ENCODE peak calls at places on chromosomes 11 and 22, in four cellular contexts. L is H9; I is foreskin keratinocyte; Y is CD8-positive, alpha-beta T cell. T is an unnamed sample.
A peak's percentile ranks its signal among the peaks of the same experiment; 100 is the strongest.

GRCh38 chr11:67483901-67484665 is 1.3 kb downstream of the AIP start:
- DNase-seq in L (no peak), I (no peak), Y (peak; percentile 76), T (no peak)

GRCh38 chr11:103903621-103904323 is 132.7 kb upstream of the DDI1 start:
- DNase-seq in L (no peak), I (no peak), Y (no peak), T (no peak)

GRCh38 chr11:108125126-108125525 is 3.8 kb downstream of the ACAT1 start:
- DNase-seq in L (no peak), I (no peak), Y (no peak), T (no peak)

GRCh38 chr11:69797156-69797555 is 22.0 kb upstream of the FGF4 start:
- DNase-seq in L (no peak), I (no peak), Y (no peak), T (peak; percentile 26)

GRCh38 chr22:17844150-17844549 is 69.9 kb upstream of the BID start:
- DNase-seq in L (no peak), I (no peak), Y (no peak), T (no peak)

GRCh38 chr22:38830026-38830844 is 13.6 kb downstream of the NPTXR start:
- DNase-seq in L (no peak), I (no peak), Y (no peak), T (no peak)

GRCh38 chr11:122091850-122092249 is 24.2 kb downstream of the BLID start:
- DNase-seq in L (no peak), I (no peak), Y (no peak), T (no peak)

GRCh38 chr11:75035911-75036536 is 47.3 kb downstream of the NEU3 start:
- DNase-seq in L (peak; percentile 23), I (peak; percentile 50), Y (no peak), T (no peak)

GRCh38 chr22:26442086-26442756 is 13.2 kb downstream of the ASPHD2 start:
- DNase-seq in L (peak; percentile 64), I (peak; percentile 43), Y (no peak), T (no peak)

GRCh38 chr11:116829525-116830183 is at the start of gene APOC3:
- DNase-seq in L (no peak), I (no peak), Y (no peak), T (no peak)

GRCh38 chr11:120523196-120523595 is 11.6 kb downstream of the GRIK4 start:
- DNase-seq in L (peak; percentile 43), I (no peak), Y (no peak), T (no peak)

GRCh38 chr11:10693509-10694071 is at the start of gene IRAG1:
- DNase-seq in L (no peak), I (no peak), Y (no peak), T (peak; percentile 74)

GRCh38 chr11:64606796-64607380 is 15.9 kb downstream of the SLC22A12 start:
- DNase-seq in L (no peak), I (no peak), Y (no peak), T (no peak)

GRCh38 chr22:50715250-50715649 is 22.8 kb upstream of the ACR start:
- DNase-seq in L (no peak), I (no peak), Y (no peak), T (no peak)

GRCh38 chr11:112004389-112004788 is 20.8 kb upstream of the DLAT start:
- DNase-seq in L (peak; percentile 65), I (no peak), Y (no peak), T (no peak)

GRCh38 chr11:19890308-19890707 is 177.7 kb downstream of the NAV2 start:
- DNase-seq in L (no peak), I (peak; percentile 57), Y (no peak), T (no peak)

GRCh38 chr11:120815260-120816100 is 208.4 kb upstream of the TBCEL start:
- DNase-seq in L (peak; percentile 44), I (no peak), Y (no peak), T (no peak)

GRCh38 chr22:19565921-19566598 is 41.9 kb upstream of the CLDN5 start:
- DNase-seq in L (no peak), I (peak; percentile 64), Y (no peak), T (no peak)

GRCh38 chr11:83612891-83613766 is 327.0 kb upstream of the CCDC90B start:
- DNase-seq in L (peak; percentile 61), I (no peak), Y (no peak), T (no peak)

GRCh38 chr22:36493690-36494110 is 12.3 kb upstream of the TXN2 start:
- DNase-seq in L (no peak), I (no peak), Y (no peak), T (no peak)
- H3K27ac ChIP-seq in L (no peak overlapping the region), I (no peak overlapping the region), Y (no peak overlapping the region), T (no peak overlapping the region)

GRCh38 chr11:1858576-1858975 is 5.7 kb downstream of the LSP1 start:
- DNase-seq in L (no peak), I (no peak), Y (no peak), T (no peak)
- H3K27ac ChIP-seq in L (no peak overlapping the region), I (no peak overlapping the region), Y (no peak overlapping the region), T (no peak overlapping the region)

DNA sequence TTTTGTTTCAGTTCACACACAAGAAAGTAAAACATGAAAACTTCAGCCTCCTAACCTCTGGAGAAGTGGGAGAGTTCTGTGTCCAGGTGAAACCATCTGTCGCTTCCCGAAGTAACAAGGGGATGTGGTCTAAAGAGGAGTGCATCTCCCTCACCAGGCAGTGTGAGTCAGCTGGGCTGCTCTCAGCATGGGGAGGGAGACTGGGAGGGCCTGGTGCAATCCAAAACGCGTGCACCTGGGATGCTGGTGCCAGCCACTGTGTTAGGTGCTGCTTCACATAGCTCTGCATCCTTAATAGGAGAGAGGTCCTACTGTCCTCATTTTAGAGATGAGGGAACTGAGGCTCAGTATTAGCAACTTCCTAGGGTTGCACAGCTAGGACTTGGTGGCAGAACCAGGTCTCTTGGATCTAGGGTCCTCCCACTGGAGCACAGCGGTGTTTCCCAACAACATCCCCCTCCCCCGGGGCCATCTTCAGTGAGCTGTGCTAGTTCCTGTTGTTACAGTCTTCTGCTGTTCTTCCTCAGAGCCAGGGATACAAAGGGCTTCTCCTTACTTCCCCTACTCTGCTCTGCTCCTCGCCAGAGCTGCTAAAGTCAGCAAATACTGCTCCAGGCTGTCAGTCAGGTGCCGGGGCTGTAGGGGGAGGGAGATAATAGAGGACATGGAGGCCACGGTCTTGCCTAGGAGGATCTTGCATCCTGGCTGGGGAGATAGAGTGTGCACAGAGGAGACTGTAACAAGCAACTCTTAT is 8.0 kb downstream of the IL10RA start:
- DNase-seq in L (no peak), I (no peak), Y (no peak), T (no peak)
- H3K27ac ChIP-seq in L (no peak overlapping the region), I (no peak overlapping the region), Y (no peak overlapping the region), T (no peak overlapping the region)

GRCh38 chr22:44201556-44202129 is 20.9 kb downstream of the PARVG start:
- DNase-seq in L (no peak), I (no peak), Y (no peak), T (no peak)
- H3K27ac ChIP-seq in L (no peak overlapping the region), I (no peak overlapping the region), Y (no peak overlapping the region), T (no peak overlapping the region)

DNA sequence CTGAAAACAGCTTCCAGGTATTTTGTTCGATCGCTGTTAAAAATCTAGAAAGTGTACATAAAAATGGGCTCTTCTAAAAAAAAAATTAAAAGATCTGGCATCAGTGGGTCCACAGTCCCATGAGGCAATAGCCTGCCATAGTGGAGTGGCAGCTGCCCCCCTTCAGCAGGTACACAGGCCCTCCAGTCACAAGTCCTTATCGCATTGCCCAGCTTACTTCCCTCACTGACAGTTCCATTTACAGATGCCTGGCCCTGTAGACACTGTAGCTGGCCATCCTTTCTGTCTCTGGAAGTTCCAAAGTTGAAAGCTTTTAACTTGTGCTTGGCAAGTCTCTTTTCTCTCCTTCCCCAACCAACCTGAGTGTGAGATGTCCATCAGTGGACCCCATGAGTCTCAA is 11.4 kb downstream of the ZNRF3 start:
- DNase-seq in L (no peak), I (no peak), Y (no peak), T (no peak)
- H3K27ac ChIP-seq in L (no peak overlapping the region), I (no peak overlapping the region), Y (no peak overlapping the region), T (no peak overlapping the region)